ENCODE peak calls at places on chromosomes 5 and 9, in four cellular contexts. N, X, Z and B are unnamed samples.

GRCh38 chr5:118703241-118703640 is 285.1 kb downstream of the DTWD2 start:
- DNase-seq in X (no peak), N (no peak), Z (no peak), B (no peak)

GRCh38 chr9:127336708-127337352 is 60.1 kb upstream of the SLC2A8 start:
- DNase-seq in N (peak; percentile 90), Z (peak; percentile 84), X (no peak), B (peak; percentile 82)

GRCh38 chr5:56659991-56660390 is 155.4 kb upstream of the MAP3K1 start:
- DNase-seq in X (no peak), N (no peak), Z (no peak), B (no peak)

GRCh38 chr9:137300607-137301085 is 1.4 kb downstream of the NRARP start:
- DNase-seq in N (no peak), Z (peak; percentile 37), X (no peak), B (no peak)

GRCh38 chr5:172700686-172701324 is 59.7 kb downstream of the NEURL1B start:
- DNase-seq in Z (no peak), X (no peak), N (no peak), B (no peak)

GRCh38 chr5:157066950-157067349 is 8.0 kb upstream of the HAVCR1 start:
- DNase-seq in X (no peak), N (no peak), Z (no peak), B (no peak)

GRCh38 chr5:180056153-180056552 is 15.4 kb downstream of the RNF130 start:
- DNase-seq in N (no peak), Z (no peak), X (no peak), B (no peak)

GRCh38 chr9:106529616-106530015 is 333.4 kb upstream of the ZNF462 start:
- DNase-seq in Z (no peak), N (no peak), X (no peak), B (no peak)

GRCh38 chr9:132609829-132610228 is 27.4 kb downstream of the BARHL1 start:
- DNase-seq in Z (no peak), X (no peak), N (peak; percentile 82), B (no peak)

GRCh38 chr9:132187006-132187760 is 25.3 kb downstream of the NTNG2 start:
- DNase-seq in Z (no peak), N (no peak), X (no peak), B (no peak)

GRCh38 chr9:96256800-96257199 is 45.2 kb downstream of the HSD17B3 start:
- DNase-seq in Z (no peak), N (peak; percentile 19), X (no peak), B (no peak)

GRCh38 chr5:176629853-176630680 is at the start of the genes EIF4E1B and SNCB:
- DNase-seq in Z (no peak), X (peak; percentile 41), N (no peak), B (no peak)

GRCh38 chr5:176629317-176629852 is 949 bp downstream of the SNCB start:
- DNase-seq in Z (no peak), N (no peak), X (no peak), B (no peak)

GRCh38 chr5:176626876-176627236 is 3.5 kb downstream of the SNCB start:
- DNase-seq in N (no peak), X (no peak), Z (no peak), B (no peak)

GRCh38 chr5:176627582-176627981 is 2.8 kb downstream of the SNCB start:
- DNase-seq in Z (no peak), X (no peak), N (no peak), B (no peak)

DNA sequence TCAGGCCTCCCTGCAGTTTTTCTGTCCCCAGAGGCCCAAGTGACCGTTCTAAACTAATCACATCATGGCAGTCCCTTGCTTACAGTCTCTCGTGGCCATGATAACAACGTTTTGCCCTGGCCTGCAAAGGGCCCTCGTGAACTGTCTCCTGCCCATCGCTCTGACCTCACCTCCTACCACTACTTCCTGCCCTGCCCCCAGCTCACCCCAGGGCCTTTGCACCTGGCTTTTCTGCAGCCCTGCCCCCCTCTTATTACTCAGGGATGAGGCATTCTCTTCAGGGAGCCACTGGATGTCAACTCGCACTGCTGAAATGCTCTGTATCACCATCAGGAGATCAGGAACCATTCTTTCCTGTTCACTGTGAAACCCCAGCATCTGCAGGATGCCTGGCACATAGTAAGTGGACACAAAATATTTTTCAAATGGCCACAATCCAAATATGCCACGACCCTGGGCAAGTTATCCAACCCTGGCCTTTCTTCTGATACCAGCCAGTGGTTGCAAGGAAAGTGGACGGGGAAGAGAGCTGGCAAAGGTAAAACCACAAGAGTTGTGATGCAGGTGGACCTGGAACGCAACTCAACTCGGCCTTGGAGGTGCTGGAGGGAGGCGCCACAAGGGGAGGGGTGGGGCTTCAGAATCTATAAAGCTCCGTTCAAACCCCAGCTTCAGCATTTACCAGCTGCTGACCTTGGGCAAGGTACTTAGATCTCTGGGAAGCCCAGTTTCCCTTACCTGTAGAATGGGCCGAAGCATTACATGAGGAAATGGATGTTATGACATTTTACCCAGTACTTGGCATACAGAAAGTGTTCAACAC is 1.7 kb downstream of the SNCB start:
- DNase-seq in Z (no peak), X (no peak), N (no peak), B (no peak)
- H3K4me3 ChIP-seq in Z (no peak overlapping the region), X (no peak overlapping the region), N (no peak overlapping the region), B (no peak overlapping the region)

GRCh38 chr5:73834693-73835092 is 208.7 kb downstream of the ARHGEF28 start:
- DNase-seq in X (no peak), N (no peak), Z (no peak), B (no peak)

GRCh38 chr5:73828465-73828864 is 202.5 kb downstream of the ARHGEF28 start:
- DNase-seq in X (no peak), Z (no peak), N (no peak), B (no peak)

GRCh38 chr5:73826761-73827450 is 200.9 kb downstream of the ARHGEF28 start:
- DNase-seq in N (peak; percentile 48), X (no peak), Z (peak; percentile 61), B (no peak)

GRCh38 chr5:73826301-73826700 is 200.3 kb downstream of the ARHGEF28 start:
- DNase-seq in Z (peak; percentile 42), X (no peak), N (no peak), B (no peak)

DNA sequence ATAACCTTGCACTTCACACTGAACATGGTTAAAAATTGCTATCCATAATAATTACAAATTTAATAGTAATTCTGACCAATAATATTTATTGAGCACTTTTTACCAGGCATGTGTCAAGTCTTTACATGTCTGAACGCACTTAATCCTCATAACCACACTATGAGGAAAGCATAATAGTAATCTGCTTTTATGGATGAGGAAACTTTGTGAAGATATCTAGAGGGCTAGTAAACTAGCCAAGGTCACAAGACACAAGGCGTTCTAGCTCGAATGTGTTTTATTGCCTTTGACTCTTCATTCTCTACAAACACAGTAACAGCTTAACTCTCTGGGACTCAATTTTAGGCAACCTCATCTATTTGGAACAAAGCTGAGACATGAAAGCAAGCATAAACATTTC is 205.1 kb downstream of the ARHGEF28 start:
- DNase-seq in N (no peak), Z (no peak), X (no peak), B (no peak)
- TF ChIP-seq CTCF in N (no peak), Z (no peak), X (no peak), B (no peak)

GRCh38 chr5:123360910-123361309 is 62.3 kb downstream of the CEP120 start:
- DNase-seq in X (no peak), Z (no peak), N (no peak), B (no peak)
- H3K4me3 ChIP-seq in X (no peak overlapping the region), Z (no peak overlapping the region), N (no peak overlapping the region), B (no peak overlapping the region)

DNA sequence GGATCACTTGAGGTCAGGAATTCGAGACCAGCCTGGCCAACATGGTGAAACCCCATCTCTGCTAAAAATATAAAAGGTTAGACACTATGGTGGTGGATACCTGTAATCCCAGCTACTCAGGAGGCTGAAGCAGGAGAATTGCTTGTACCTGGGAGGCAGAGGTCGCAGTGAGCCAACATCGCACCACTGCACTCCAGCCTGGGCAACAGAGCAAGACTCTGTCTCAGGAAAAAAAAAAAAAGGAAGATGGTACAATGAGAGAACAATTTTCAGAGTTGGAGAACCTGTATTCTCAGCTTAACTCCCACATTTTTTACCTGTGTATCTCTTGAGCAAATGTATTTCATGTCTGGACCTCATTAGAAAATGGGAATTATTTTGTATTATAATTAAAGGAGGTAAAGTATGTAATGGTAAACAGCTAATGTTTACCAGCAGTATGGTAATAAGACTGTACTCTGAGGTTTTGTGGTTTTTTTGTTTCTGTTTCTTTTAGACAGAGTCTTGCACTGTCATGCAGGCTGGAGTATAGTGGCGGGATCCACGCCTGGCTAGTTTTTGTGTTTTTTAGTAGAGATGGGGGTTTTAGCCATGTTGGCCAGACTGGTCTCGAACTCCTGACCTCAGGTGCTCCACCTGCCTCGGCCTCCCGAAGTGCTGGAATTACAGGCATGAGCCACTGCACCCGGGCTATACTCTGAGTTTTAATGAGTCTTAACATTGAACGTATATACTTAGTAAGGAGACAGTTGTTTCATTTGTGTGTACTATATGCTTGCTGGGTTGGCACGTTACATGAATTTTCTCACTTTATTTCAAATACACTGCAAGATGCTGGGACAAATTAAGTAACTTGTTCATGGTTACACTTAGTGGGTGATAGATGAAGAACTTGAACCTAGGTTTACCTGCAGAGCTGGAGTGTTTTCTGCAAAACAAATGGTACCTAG is 16.2 kb downstream of the UHRF2 start:
- DNase-seq in Z (no peak), X (peak; percentile 16), N (no peak), B (no peak)
- TF ChIP-seq CTCF in Z (no peak), X (no peak), N (no peak), B (no peak)

DNA sequence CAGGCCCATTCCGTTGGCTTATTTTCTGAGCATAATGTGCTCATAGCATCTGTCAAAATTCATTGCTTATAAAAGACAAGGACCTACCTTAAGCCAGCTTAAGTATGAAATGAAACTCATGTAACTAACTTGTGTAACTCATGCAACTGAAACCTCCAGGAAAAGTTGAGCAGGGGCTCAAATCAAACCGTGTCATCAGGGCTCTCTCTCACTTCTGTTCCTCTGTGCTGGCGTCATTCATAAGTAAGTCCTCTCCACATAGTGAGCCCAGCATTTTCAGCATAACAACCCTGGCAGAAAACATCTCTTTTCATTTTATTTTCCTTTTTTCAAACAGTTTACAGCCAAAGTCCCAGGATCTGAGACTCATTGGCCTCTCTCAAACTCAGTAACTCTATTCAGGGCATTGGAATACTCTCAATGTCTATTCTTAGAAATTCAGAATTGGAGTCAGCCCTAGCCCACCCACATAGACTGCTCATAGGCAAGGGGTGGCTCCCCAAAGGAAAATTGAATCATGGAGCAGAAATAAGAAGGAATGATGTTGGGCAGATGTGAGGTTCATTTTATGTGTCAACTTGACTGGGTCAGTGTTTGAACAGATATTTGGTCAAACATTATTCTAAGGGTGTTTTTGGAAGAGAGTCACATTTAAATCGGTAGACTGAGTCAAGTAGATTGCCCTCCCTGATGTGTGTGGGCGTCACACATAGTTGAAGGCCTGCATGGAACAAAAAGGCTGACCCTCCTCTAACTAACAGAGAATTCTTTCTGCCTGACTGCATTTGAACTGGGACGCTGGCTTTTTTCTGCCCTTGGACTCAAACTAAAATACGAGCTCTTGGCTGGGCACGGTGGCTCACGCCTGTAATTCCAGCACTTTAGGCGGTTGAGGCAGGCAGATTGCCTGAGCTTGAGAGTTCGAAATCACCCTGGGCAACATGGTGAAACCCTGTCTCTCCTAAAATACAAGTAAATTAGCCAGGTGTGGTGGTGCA is 209.1 kb downstream of the MAN2A1 start:
- DNase-seq in X (no peak), N (no peak), Z (no peak), B (no peak)
- H3K4me3 ChIP-seq in X (no peak overlapping the region), N (no peak overlapping the region), Z (no peak overlapping the region), B (no peak overlapping the region)

DNA sequence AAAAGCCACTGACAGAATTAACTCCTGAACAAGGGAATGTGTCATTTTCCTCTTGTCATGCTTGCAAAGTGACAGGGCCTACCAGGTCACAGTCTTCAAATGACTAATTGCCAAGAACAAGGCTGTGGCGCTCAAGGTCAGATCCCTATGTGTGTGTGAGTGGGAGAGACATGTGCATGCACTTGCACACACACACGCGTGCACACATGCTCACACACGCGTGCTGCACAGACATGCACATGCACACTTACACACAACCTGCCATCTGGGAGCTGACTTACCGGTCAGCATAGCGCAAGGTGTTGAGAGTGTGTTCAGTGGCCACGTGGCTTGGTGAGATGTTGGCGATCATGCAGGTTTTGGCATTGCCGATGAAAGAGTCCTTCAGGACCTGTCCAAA is 69.8 kb downstream of the KIF24 start:
- DNase-seq in X (no peak), Z (no peak), N (no peak), B (no peak)
- TF ChIP-seq CTCF in X (no peak), Z (no peak), N (no peak), B (no peak)

GRCh38 chr5:10485142-10485795 is 43.6 kb downstream of the ROPN1L start:
- DNase-seq in N (no peak), X (no peak), Z (no peak), B (no peak)
- H3K4me3 ChIP-seq in N (no peak overlapping the region), X (no peak overlapping the region), Z (no peak overlapping the region), B (no peak overlapping the region)